ENCODE peak calls at places on chromosomes 6 and 20, in ten cellular contexts. One of them, this sample, is unnamed.

GRCh38 chr6:131998255-131998982 is 47.2 kb upstream of the CCN2 start:
- DNase-seq in endodermal cell: no peak
- DNase-seq in kidney: no peak
- DNase-seq in suprapubic skin: no peak
- DNase-seq in psoas muscle: no peak
- DNase-seq in HCT116: no peak
- DNase-seq in fibroblast of mammary gland: peak
- DNase-seq in IMR-90: peak
- DNase-seq in uterus: no peak
- DNase-seq in astrocyte: peak
- DNase-seq in this sample: peak

GRCh38 chr6:143099647-143100046 is 39.0 kb downstream of the AIG1 start:
- DNase-seq in HCT116: no peak
- DNase-seq in IMR-90: no peak
- DNase-seq in astrocyte: no peak
- DNase-seq in fibroblast of mammary gland: no peak
- DNase-seq in kidney: no peak
- DNase-seq in uterus: no peak
- DNase-seq in suprapubic skin: no peak
- DNase-seq in psoas muscle: no peak
- DNase-seq in endodermal cell: no peak
- DNase-seq in this sample: no peak

GRCh38 chr6:24910331-24910849 is 25.4 kb downstream of the RIPOR2 start:
- DNase-seq in psoas muscle: no peak
- DNase-seq in uterus: peak
- DNase-seq in kidney: peak
- DNase-seq in endodermal cell: peak
- DNase-seq in IMR-90: no peak
- DNase-seq in astrocyte: no peak
- DNase-seq in suprapubic skin: no peak
- DNase-seq in fibroblast of mammary gland: no peak
- DNase-seq in HCT116: no peak
- DNase-seq in this sample: no peak

GRCh38 chr6:133055527-133055966 is 185.6 kb upstream of the EYA4 start:
- DNase-seq in endodermal cell: peak
- DNase-seq in psoas muscle: no peak
- DNase-seq in fibroblast of mammary gland: no peak
- DNase-seq in astrocyte: no peak
- DNase-seq in uterus: no peak
- DNase-seq in HCT116: no peak
- DNase-seq in suprapubic skin: no peak
- DNase-seq in kidney: no peak
- DNase-seq in IMR-90: no peak
- DNase-seq in this sample: no peak

GRCh38 chr6:25122001-25122400 is 157.2 kb upstream of the CARMIL1 start:
- DNase-seq in IMR-90: peak
- DNase-seq in astrocyte: peak
- DNase-seq in kidney: peak
- DNase-seq in uterus: peak
- DNase-seq in endodermal cell: no peak
- DNase-seq in psoas muscle: peak
- DNase-seq in suprapubic skin: no peak
- DNase-seq in HCT116: no peak
- DNase-seq in fibroblast of mammary gland: peak
- DNase-seq in this sample: peak

GRCh38 chr6:16033214-16033613 is 95.7 kb upstream of the MYLIP start:
- DNase-seq in fibroblast of mammary gland: no peak
- DNase-seq in psoas muscle: no peak
- DNase-seq in IMR-90: no peak
- DNase-seq in uterus: no peak
- DNase-seq in kidney: no peak
- DNase-seq in astrocyte: no peak
- DNase-seq in endodermal cell: no peak
- DNase-seq in HCT116: no peak
- DNase-seq in suprapubic skin: no peak
- DNase-seq in this sample: no peak

GRCh38 chr20:1664911-1665310 is 7.3 kb upstream of the SIRPG start:
- DNase-seq in endodermal cell: no peak
- DNase-seq in suprapubic skin: no peak
- DNase-seq in HCT116: no peak
- DNase-seq in psoas muscle: no peak
- DNase-seq in uterus: no peak
- DNase-seq in kidney: no peak
- DNase-seq in astrocyte: no peak
- DNase-seq in fibroblast of mammary gland: no peak
- DNase-seq in IMR-90: no peak
- DNase-seq in this sample: no peak

GRCh38 chr6:111076024-111076680 is 11.2 kb upstream of the SLC16A10 start:
- DNase-seq in astrocyte: no peak
- DNase-seq in uterus: no peak
- DNase-seq in endodermal cell: no peak
- DNase-seq in psoas muscle: no peak
- DNase-seq in kidney: no peak
- DNase-seq in IMR-90: no peak
- DNase-seq in fibroblast of mammary gland: peak
- DNase-seq in HCT116: no peak
- DNase-seq in suprapubic skin: no peak
- DNase-seq in this sample: no peak

GRCh38 chr20:44186674-44187053 is 324 bp downstream of the JPH2 start:
- DNase-seq in astrocyte: no peak
- DNase-seq in psoas muscle: no peak
- DNase-seq in uterus: no peak
- DNase-seq in HCT116: no peak
- DNase-seq in IMR-90: no peak
- DNase-seq in suprapubic skin: no peak
- DNase-seq in fibroblast of mammary gland: no peak
- DNase-seq in kidney: no peak
- DNase-seq in endodermal cell: no peak
- DNase-seq in this sample: no peak

GRCh38 chr6:62059898-62060297 is 226.1 kb downstream of the KHDRBS2 start:
- DNase-seq in HCT116: no peak
- DNase-seq in suprapubic skin: no peak
- DNase-seq in IMR-90: no peak
- DNase-seq in kidney: no peak
- DNase-seq in psoas muscle: no peak
- DNase-seq in endodermal cell: no peak
- DNase-seq in astrocyte: no peak
- DNase-seq in uterus: no peak
- DNase-seq in fibroblast of mammary gland: no peak
- DNase-seq in this sample: no peak

GRCh38 chr6:135651964-135652755 is 154.6 kb upstream of the AHI1 start:
- DNase-seq in IMR-90: peak
- DNase-seq in endodermal cell: peak
- DNase-seq in suprapubic skin: no peak
- DNase-seq in kidney: peak
- DNase-seq in uterus: no peak
- DNase-seq in fibroblast of mammary gland: no peak
- DNase-seq in astrocyte: peak
- DNase-seq in psoas muscle: no peak
- DNase-seq in HCT116: no peak
- DNase-seq in this sample: no peak

GRCh38 chr20:13002256-13002655 is 6.5 kb upstream of the SPTLC3 start:
- DNase-seq in kidney: no peak
- DNase-seq in uterus: no peak
- DNase-seq in suprapubic skin: no peak
- DNase-seq in fibroblast of mammary gland: no peak
- DNase-seq in HCT116: no peak
- DNase-seq in endodermal cell: no peak
- DNase-seq in astrocyte: no peak
- DNase-seq in IMR-90: no peak
- DNase-seq in psoas muscle: no peak
- DNase-seq in this sample: no peak

GRCh38 chr6:12296255-12296573 is 6.1 kb downstream of the EDN1 start:
- DNase-seq in suprapubic skin: no peak
- DNase-seq in astrocyte: peak
- DNase-seq in uterus: no peak
- DNase-seq in HCT116: no peak
- DNase-seq in psoas muscle: no peak
- DNase-seq in kidney: no peak
- DNase-seq in fibroblast of mammary gland: peak
- DNase-seq in endodermal cell: no peak
- DNase-seq in IMR-90: peak
- DNase-seq in this sample: peak

GRCh38 chr6:56246941-56247653 is at the start of gene COL21A1:
- DNase-seq in uterus: peak
- DNase-seq in psoas muscle: peak
- DNase-seq in HCT116: no peak
- DNase-seq in fibroblast of mammary gland: peak
- DNase-seq in IMR-90: no peak
- DNase-seq in astrocyte: no peak
- DNase-seq in suprapubic skin: peak
- DNase-seq in kidney: peak
- DNase-seq in endodermal cell: peak
- DNase-seq in this sample: peak
- H3K4me3 ChIP-seq in uterus: peak
- H3K4me3 ChIP-seq in psoas muscle: peak
- H3K4me3 ChIP-seq in HCT116: peak
- H3K4me3 ChIP-seq in fibroblast of mammary gland: peak
- H3K4me3 ChIP-seq in IMR-90: peak
- H3K4me3 ChIP-seq in astrocyte: peak
- H3K4me3 ChIP-seq in suprapubic skin: peak
- H3K4me3 ChIP-seq in kidney: peak
- H3K4me3 ChIP-seq in endodermal cell: peak
- H3K4me3 ChIP-seq in this sample: peak

DNA sequence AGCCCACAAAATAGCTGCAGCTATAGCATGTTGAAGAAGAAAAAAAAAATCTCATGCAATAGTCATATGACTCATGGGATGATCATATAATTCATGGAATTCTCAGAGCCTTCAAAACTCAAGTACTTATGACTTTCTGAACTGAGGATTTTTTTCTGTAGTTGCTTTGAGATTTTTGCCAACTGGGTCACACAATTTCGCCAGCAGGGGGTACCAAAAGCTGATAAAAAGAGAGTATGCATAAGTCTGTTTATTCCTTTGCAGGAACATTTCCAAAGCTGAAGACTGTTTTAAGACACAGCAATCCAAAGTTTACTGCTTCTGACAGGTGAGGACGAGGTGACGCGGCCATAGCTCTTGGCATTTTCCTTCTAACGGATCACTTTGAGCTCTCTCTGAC is 586.1 kb upstream of the CHD6 start:
- DNase-seq in uterus: no peak
- DNase-seq in fibroblast of mammary gland: no peak
- DNase-seq in suprapubic skin: no peak
- DNase-seq in IMR-90: no peak
- DNase-seq in kidney: peak
- DNase-seq in HCT116: no peak
- DNase-seq in psoas muscle: no peak
- DNase-seq in astrocyte: no peak
- DNase-seq in endodermal cell: peak
- DNase-seq in this sample: no peak
- TF ChIP-seq CTCF in uterus: no peak
- TF ChIP-seq CTCF in fibroblast of mammary gland: no peak
- TF ChIP-seq CTCF in suprapubic skin: peak
- TF ChIP-seq CTCF in IMR-90: no peak
- TF ChIP-seq CTCF in kidney: peak
- TF ChIP-seq CTCF in HCT116: no peak
- TF ChIP-seq CTCF in psoas muscle: peak
- TF ChIP-seq CTCF in astrocyte: no peak
- TF ChIP-seq CTCF in endodermal cell: peak
- TF ChIP-seq CTCF in this sample: no peak

GRCh38 chr6:29951882-29952281 is 9.6 kb downstream of the HLA-A start:
- DNase-seq in IMR-90: no peak
- DNase-seq in kidney: no peak
- DNase-seq in endodermal cell: no peak
- DNase-seq in psoas muscle: no peak
- DNase-seq in astrocyte: no peak
- DNase-seq in uterus: no peak
- DNase-seq in fibroblast of mammary gland: no peak
- DNase-seq in suprapubic skin: no peak
- DNase-seq in HCT116: no peak
- DNase-seq in this sample: no peak
- H3K4me3 ChIP-seq in IMR-90: no peak
- H3K4me3 ChIP-seq in kidney: no peak
- H3K4me3 ChIP-seq in endodermal cell: no peak
- H3K4me3 ChIP-seq in psoas muscle: no peak
- H3K4me3 ChIP-seq in astrocyte: no peak
- H3K4me3 ChIP-seq in uterus: no peak
- H3K4me3 ChIP-seq in fibroblast of mammary gland: no peak
- H3K4me3 ChIP-seq in suprapubic skin: no peak
- H3K4me3 ChIP-seq in HCT116: no peak
- H3K4me3 ChIP-seq in this sample: no peak

DNA sequence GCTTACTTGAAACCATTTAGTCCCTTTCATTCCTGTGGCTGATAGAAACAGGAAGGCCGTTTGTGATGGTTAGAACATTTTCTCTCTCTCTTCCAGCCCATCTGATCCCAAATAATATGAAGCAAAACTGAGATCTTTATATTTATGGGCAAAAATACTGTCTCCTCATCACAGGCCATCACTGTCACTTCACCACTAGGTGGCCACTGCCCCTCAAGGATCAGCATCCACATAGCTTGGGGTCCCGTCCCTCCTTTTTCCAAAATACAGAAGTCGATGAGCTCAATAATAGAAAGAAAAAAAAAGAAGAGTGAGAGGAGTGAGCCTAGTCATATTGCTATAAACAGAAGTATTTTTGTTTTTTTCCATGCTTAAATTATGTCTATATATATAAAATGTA is 46.4 kb upstream of the LAMP5 start:
- DNase-seq in suprapubic skin: no peak
- DNase-seq in uterus: no peak
- DNase-seq in HCT116: no peak
- DNase-seq in fibroblast of mammary gland: no peak
- DNase-seq in astrocyte: no peak
- DNase-seq in IMR-90: no peak
- DNase-seq in endodermal cell: peak
- DNase-seq in psoas muscle: no peak
- DNase-seq in kidney: no peak
- DNase-seq in this sample: no peak
- TF ChIP-seq CTCF in suprapubic skin: no peak
- TF ChIP-seq CTCF in uterus: no peak
- TF ChIP-seq CTCF in HCT116: peak
- TF ChIP-seq CTCF in fibroblast of mammary gland: peak
- TF ChIP-seq CTCF in astrocyte: peak
- TF ChIP-seq CTCF in IMR-90: peak
- TF ChIP-seq CTCF in endodermal cell: peak
- TF ChIP-seq CTCF in psoas muscle: no peak
- TF ChIP-seq CTCF in kidney: peak
- TF ChIP-seq CTCF in this sample: peak